ENCODE peak calls at places on chromosomes 4 and X, in six cellular contexts. U, J, B, M, N and W are unnamed samples.
A peak's percentile ranks its signal among the peaks of the same experiment; 100 is the strongest.

GRCh38 chr4:72300126-72300525 is 268.3 kb downstream of the NPFFR2 start:
- DNase-seq in U (no peak), J (no peak), B (no peak), M (no peak), N (no peak), W (no peak)

GRCh38 chrX:40845331-40845911 is 110.1 kb upstream of the MED14 start:
- DNase-seq in U (no peak), J (no peak), B (peak; percentile 95), M (peak; percentile 27), N (no peak), W (no peak)

GRCh38 chr4:54322817-54323417 is 93.8 kb downstream of the PDGFRA start:
- DNase-seq in U (peak; percentile 37), J (no peak), B (peak; percentile 59), M (peak; percentile 69), N (peak; percentile 57), W (peak; percentile 73)

GRCh38 chr4:145216532-145216931 is 36.1 kb upstream of the OTUD4 start:
- DNase-seq in U (no peak), J (no peak), B (peak; percentile 44), M (no peak), N (peak; percentile 24), W (no peak)

GRCh38 chrX:151722241-151722846 is 6.5 kb downstream of the FATE1 start:
- DNase-seq in U (peak; percentile 5), J (no peak), B (no peak), M (no peak), N (peak; percentile 2), W (no peak)

GRCh38 chr4:121714548-121714947 is 17.8 kb upstream of the ANXA5 start:
- DNase-seq in U (no peak), J (no peak), B (no peak), M (no peak), N (no peak), W (no peak)

GRCh38 chr4:53706422-53707032 is 115.2 kb upstream of the LNX1 start:
- DNase-seq in U (peak; percentile 5), J (peak; percentile 45), B (peak; percentile 71), M (no peak), N (peak; percentile 34), W (peak; percentile 53)

GRCh38 chr4:147755567-147756295 is 23.8 kb downstream of the ARHGAP10 start:
- DNase-seq in U (no peak), J (no peak), B (peak; percentile 83), M (peak; percentile 43), N (no peak), W (no peak)

GRCh38 chr4:23856630-23857029 is 33.2 kb downstream of the PPARGC1A start:
- DNase-seq in U (no peak), J (no peak), B (no peak), M (no peak), N (no peak), W (no peak)

GRCh38 chr4:60737858-60738257 is 462.3 kb upstream of the ADGRL3 start:
- DNase-seq in U (no peak), J (no peak), B (peak; percentile 74), M (no peak), N (no peak), W (no peak)

GRCh38 chrX:135477576-135477975 is 42.9 kb upstream of the INTS6L start:
- DNase-seq in U (peak; percentile 6), J (no peak), B (peak; percentile 49), M (peak; percentile 33), N (peak; percentile 29), W (peak; percentile 13)

GRCh38 chrX:9824554-9824953 is 38.3 kb downstream of the SHROOM2 start:
- DNase-seq in U (no peak), J (no peak), B (no peak), M (no peak), N (no peak), W (no peak)

DNA sequence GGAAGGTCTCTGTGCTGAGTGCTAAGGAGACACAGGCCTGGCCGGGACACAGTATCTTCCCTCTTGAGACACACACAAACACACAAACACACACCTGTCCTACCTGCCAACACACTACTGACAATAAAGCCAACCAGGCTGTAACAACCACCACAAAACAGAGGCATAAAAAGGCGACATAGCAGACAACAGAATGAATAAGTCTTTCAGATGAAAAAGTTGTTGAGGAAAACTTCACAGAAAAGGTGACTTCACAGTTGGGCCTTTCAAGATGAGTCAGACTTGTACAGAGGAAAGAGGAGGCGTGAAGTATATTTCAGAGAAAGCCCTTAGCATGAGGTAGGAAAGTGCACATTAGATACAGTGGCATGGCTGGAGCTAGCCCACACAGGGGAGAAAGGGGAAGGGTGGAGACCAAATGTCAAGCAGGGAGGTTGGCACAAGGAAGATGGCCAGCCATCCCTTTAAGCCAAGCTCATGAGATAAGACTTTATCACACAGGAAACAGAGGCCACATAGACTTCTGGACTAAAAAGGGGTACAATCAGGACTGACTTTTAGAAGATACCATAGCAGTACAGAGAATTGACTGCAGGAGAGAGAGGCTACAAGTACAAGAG is 54.0 kb downstream of the SLC9A7 start:
- DNase-seq in U (no peak), J (peak; percentile 83), B (peak; percentile 60), M (no peak), N (no peak), W (no peak)
- TF ChIP-seq POLR2A in U (no peak), J (peak; percentile 44), B (no peak), M (no peak), N (no peak), W (no peak)

GRCh38 chrX:102599084-102599949 is at the start of gene ARMCX5:
- DNase-seq in U (peak; percentile 55), J (peak; percentile 48), B (peak; percentile 87), M (peak; percentile 74), N (peak; percentile 84), W (peak; percentile 44)
- TF ChIP-seq POLR2A in U (peak; percentile 80), J (peak; percentile 87), B (peak; percentile 74), M (peak; percentile 54), N (peak; percentile 88), W (peak; percentile 43)

GRCh38 chrX:101408530-101408836 is 461 bp downstream of the HNRNPH2 start:
- DNase-seq in U (no peak), J (no peak), B (no peak), M (no peak), N (no peak), W (no peak)
- TF ChIP-seq POLR2A in U (no peak), J (no peak), B (no peak), M (no peak), N (no peak), W (no peak)

GRCh38 chr4:82900335-82901128 is at the start of gene THAP9:
- DNase-seq in U (peak; percentile 88), J (peak; percentile 96), B (peak; percentile 100), M (peak; percentile 98), N (peak; percentile 99), W (peak; percentile 97)
- TF ChIP-seq POLR2A in U (peak; percentile 57), J (peak; percentile 93), B (peak; percentile 96), M (peak; percentile 73), N (peak; percentile 92), W (peak; percentile 72)